ENCODE peak calls at places on chromosomes 16 and 17, in five cellular contexts. E is esophagus muscularis mucosa, S is suprapubic skin, V is HepG2, T is SK-N-SH. J is an unnamed sample.
A peak's percentile ranks its signal among the peaks of the same experiment; 100 is the strongest.

GRCh38 chr17:18992454-18993130 is 12.0 kb downstream of the FAM83G start:
- DNase-seq in E (no peak), S (no peak), V (no peak), T (no peak), J (no peak)

GRCh38 chr17:52154466-52154865 is 4.0 kb downstream of the CA10 start:
- DNase-seq in E (no peak), S (no peak), V (no peak), T (no peak), J (no peak)

GRCh38 chr16:1501630-1502029 is 8.5 kb downstream of the TELO2 start:
- DNase-seq in E (no peak), S (no peak), V (no peak), T (no peak), J (no peak)

GRCh38 chr17:13593021-13593751 is 8.5 kb downstream of the HS3ST3A1 start:
- DNase-seq in E (no peak), S (no peak), V (no peak), T (no peak), J (no peak)

GRCh38 chr17:82320956-82321927 is 3.8 kb upstream of the CD7 start:
- DNase-seq in E (no peak), S (no peak), V (no peak), T (peak; percentile 95), J (no peak)

GRCh38 chr17:15649861-15650391 is 30.4 kb upstream of the FBXW10B start:
- DNase-seq in E (peak; percentile 53), S (no peak), V (no peak), T (no peak), J (peak; percentile 80)

GRCh38 chr17:38797091-38797490 is 2.3 kb downstream of the PIP4K2B start:
- DNase-seq in E (no peak), S (no peak), V (no peak), T (no peak), J (no peak)

GRCh38 chr16:56576585-56577299 is 11.9 kb downstream of the MT4 start:
- DNase-seq in E (no peak), S (peak; percentile 84), V (peak; percentile 69), T (peak; percentile 63), J (peak; percentile 86)

GRCh38 chr17:78133971-78134898 is 3.7 kb downstream of the TMC8 start:
- DNase-seq in E (no peak), S (no peak), V (peak; percentile 83), T (peak; percentile 84), J (no peak)

GRCh38 chr17:58330997-58331814 is 2.6 kb upstream of the TSPOAP1 start:
- DNase-seq in E (no peak), S (no peak), V (no peak), T (peak; percentile 20), J (no peak)

GRCh38 chr17:80692931-80693467 is 148.4 kb downstream of the RPTOR start:
- DNase-seq in E (no peak), S (no peak), V (no peak), T (peak; percentile 80), J (no peak)

GRCh38 chr17:61574542-61575351 is 16.3 kb downstream of the NACA2 start:
- DNase-seq in E (no peak), S (no peak), V (peak; percentile 80), T (peak; percentile 76), J (no peak)

GRCh38 chr17:39782980-39783379 is 45.2 kb downstream of the GRB7 start:
- DNase-seq in E (no peak), S (no peak), V (no peak), T (no peak), J (no peak)

GRCh38 chr17:82170412-82170961 is 42.2 kb downstream of the CCDC57 start:
- DNase-seq in E (no peak), S (no peak), V (no peak), T (no peak), J (no peak)

GRCh38 chr17:61926831-61927210 is 961 bp downstream of the INTS2 start:
- DNase-seq in E (no peak), S (no peak), V (no peak), T (no peak), J (no peak)

GRCh38 chr16:53752566-53752965 is 48.6 kb downstream of the FTO start:
- DNase-seq in E (no peak), S (no peak), V (no peak), T (no peak), J (no peak)

GRCh38 chr16:58499615-58500328 is at the start of gene NDRG4:
- DNase-seq in E (no peak), S (peak; percentile 80), V (peak; percentile 81), T (peak; percentile 93), J (peak; percentile 75)

GRCh38 chr17:6496116-6496481 is 51.8 kb downstream of the PIMREG start:
- DNase-seq in E (no peak), S (peak; percentile 77), V (no peak), T (no peak), J (peak; percentile 37)

GRCh38 chr17:65857713-65858112 is 296.3 kb upstream of the AXIN2 start:
- DNase-seq in E (no peak), S (no peak), V (no peak), T (no peak), J (no peak)

GRCh38 chr16:22641030-22641671 is 130.5 kb downstream of the NPIPB5 start:
- DNase-seq in E (no peak), S (no peak), V (no peak), T (no peak), J (no peak)

GRCh38 chr16:54096607-54097006 is 190.0 kb downstream of the IRX3 start:
- DNase-seq in E (no peak), S (no peak), V (no peak), T (no peak), J (no peak)

GRCh38 chr17:75238684-75239191 is 22.7 kb downstream of the GGA3 start:
- DNase-seq in E (no peak), S (no peak), V (peak; percentile 74), T (peak; percentile 90), J (no peak)

GRCh38 chr16:35207059-35207999 is 1747.9 kb downstream of the TP53TG3F start:
- DNase-seq in E (peak; percentile 62), S (peak; percentile 58), V (no peak), T (peak; percentile 95), J (no peak)

GRCh38 chr16:69107311-69107962 is 2.0 kb downstream of the HAS3 start:
- DNase-seq in E (no peak), S (no peak), V (no peak), T (peak; percentile 46), J (no peak)

GRCh38 chr16:55471448-55472097 is 7.4 kb upstream of the MMP2 start:
- DNase-seq in E (no peak), S (no peak), V (no peak), T (no peak), J (no peak)

GRCh38 chr16:12629271-12629670 is 174.4 kb downstream of the CPPED1 start:
- DNase-seq in E (no peak), S (no peak), V (no peak), T (no peak), J (no peak)

GRCh38 chr16:58299757-58300349 is 5.0 kb upstream of the PRSS54 start:
- DNase-seq in E (no peak), S (no peak), V (peak; percentile 26), T (no peak), J (no peak)

GRCh38 chr17:1590031-1590746 is 27.6 kb upstream of the PITPNA start:
- DNase-seq in E (no peak), S (no peak), V (peak; percentile 90), T (no peak), J (no peak)

GRCh38 chr17:74413491-74413890 is 18.4 kb upstream of the GPRC5C start:
- DNase-seq in E (no peak), S (no peak), V (no peak), T (no peak), J (no peak)

GRCh38 chr16:84465154-84465553 is 39.3 kb downstream of the MEAK7 start:
- DNase-seq in E (no peak), S (peak; percentile 34), V (no peak), T (no peak), J (peak; percentile 39)

GRCh38 chr17:61128671-61129115 is 270.9 kb upstream of the TBX2 start:
- DNase-seq in E (no peak), S (no peak), V (no peak), T (no peak), J (no peak)

GRCh38 chr17:73336613-73337400 is 25.0 kb upstream of the CDC42EP4 start:
- DNase-seq in E (no peak), S (peak; percentile 65), V (no peak), T (peak; percentile 49), J (no peak)

GRCh38 chr16:4882633-4883285 is 35.5 kb downstream of the UBN1 start:
- DNase-seq in E (no peak), S (no peak), V (no peak), T (peak; percentile 62), J (no peak)

GRCh38 chr16:86697715-86698114 is 119.4 kb downstream of the FOXL1 start:
- DNase-seq in E (no peak), S (no peak), V (no peak), T (no peak), J (no peak)

GRCh38 chr17:49968380-49969133 is 433 bp upstream of the DLX4 start:
- DNase-seq in E (no peak), S (no peak), V (peak; percentile 54), T (peak; percentile 97), J (no peak)

GRCh38 chr17:45143767-45144198 is 4.5 kb upstream of the HEXIM1 start:
- DNase-seq in E (peak; percentile 98), S (peak; percentile 96), V (no peak), T (peak; percentile 17), J (peak; percentile 98)
- TF ChIP-seq EP300 in E (no peak), S (no peak), V (no peak), T (no peak), J (no peak)

GRCh38 chr16:23640959-23641765 is at the start of the genes DCTN5 and PALB2:
- DNase-seq in E (peak; percentile 95), S (peak; percentile 96), V (peak; percentile 98), T (peak; percentile 95), J (peak; percentile 96)
- TF ChIP-seq EP300 in E (no peak), S (no peak), V (peak; percentile 31), T (no peak), J (no peak)

GRCh38 chr17:5077781-5078105 is 524 bp upstream of the ZFP3 start:
- DNase-seq in E (no peak), S (no peak), V (no peak), T (no peak), J (no peak)

GRCh38 chr17:5080591-5080990 is 2.3 kb downstream of the ZFP3 start:
- DNase-seq in E (no peak), S (no peak), V (no peak), T (no peak), J (no peak)

GRCh38 chr17:5078106-5079028 is at the start of gene ZFP3:
- DNase-seq in E (peak; percentile 95), S (peak; percentile 90), V (no peak), T (peak; percentile 95), J (peak; percentile 91)
- TF ChIP-seq EP300 in E (no peak), S (no peak), V (no peak), T (no peak), J (no peak)

DNA sequence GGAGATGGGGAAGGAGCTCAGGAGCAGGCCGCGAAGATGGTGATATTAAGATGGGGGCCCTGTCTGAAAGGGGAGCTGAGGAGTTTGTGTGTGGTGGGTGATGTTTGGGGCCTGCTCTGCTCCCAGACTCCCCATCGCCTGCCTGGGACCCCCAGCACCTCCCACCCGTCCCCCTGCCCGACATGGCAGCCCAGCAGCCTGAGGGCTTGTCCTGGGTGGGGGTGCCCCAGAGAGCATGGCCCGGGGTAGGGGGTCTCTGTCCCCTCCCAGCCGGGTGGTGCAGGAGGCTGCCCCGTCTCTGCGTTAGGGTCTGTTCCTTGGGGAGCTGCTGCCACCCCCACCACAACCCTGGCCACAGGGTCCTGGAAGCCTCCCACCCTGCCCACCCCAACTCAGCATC is 5.2 kb downstream of the CDH15 start:
- DNase-seq in E (no peak), S (no peak), V (no peak), T (no peak), J (no peak)
- TF ChIP-seq EP300 in E (no peak), S (no peak), V (no peak), T (no peak), J (no peak)

J was measured in sigmoid colon.